ENCODE peak calls at places on chromosomes 12 and 14, in five cellular contexts. O, L, H, J and F are unnamed samples.

GRCh38 chr12:22935501-22935900 is 310.5 kb downstream of the ETNK1 start:
- DNase-seq in O (no peak), L (no peak), H (peak; percentile 37), J (no peak), F (no peak)

GRCh38 chr12:42741771-42742510 is 152.4 kb upstream of the PRICKLE1 start:
- DNase-seq in O (peak; percentile 84), L (no peak), H (no peak), J (no peak), F (no peak)

GRCh38 chr14:81165188-81165587 is 55.6 kb downstream of the GTF2A1 start:
- DNase-seq in O (no peak), L (no peak), H (no peak), J (no peak), F (peak; percentile 58)

GRCh38 chr12:48795550-48796455 is 6.9 kb upstream of the ADCY6 start:
- DNase-seq in O (peak; percentile 40), L (peak; percentile 64), H (peak; percentile 82), J (peak; percentile 85), F (no peak)

GRCh38 chr12:108609535-108610335 is 11.9 kb upstream of the TMEM119 start:
- DNase-seq in O (peak; percentile 84), L (peak; percentile 76), H (no peak), J (peak; percentile 76), F (no peak)

GRCh38 chr12:106301611-106302321 is 767 bp upstream of the TCP11L2 start:
- DNase-seq in O (peak; percentile 46), L (peak; percentile 77), H (peak; percentile 73), J (peak; percentile 44), F (peak; percentile 66)

GRCh38 chr14:23478109-23478698 is 8.7 kb downstream of the NGDN start:
- DNase-seq in O (peak; percentile 40), L (peak; percentile 74), H (peak; percentile 72), J (peak; percentile 74), F (peak; percentile 65)

GRCh38 chr12:27573972-27574371 is 50.0 kb downstream of the PPFIBP1 start:
- DNase-seq in O (peak; percentile 97), L (no peak), H (peak; percentile 36), J (no peak), F (no peak)

DNA sequence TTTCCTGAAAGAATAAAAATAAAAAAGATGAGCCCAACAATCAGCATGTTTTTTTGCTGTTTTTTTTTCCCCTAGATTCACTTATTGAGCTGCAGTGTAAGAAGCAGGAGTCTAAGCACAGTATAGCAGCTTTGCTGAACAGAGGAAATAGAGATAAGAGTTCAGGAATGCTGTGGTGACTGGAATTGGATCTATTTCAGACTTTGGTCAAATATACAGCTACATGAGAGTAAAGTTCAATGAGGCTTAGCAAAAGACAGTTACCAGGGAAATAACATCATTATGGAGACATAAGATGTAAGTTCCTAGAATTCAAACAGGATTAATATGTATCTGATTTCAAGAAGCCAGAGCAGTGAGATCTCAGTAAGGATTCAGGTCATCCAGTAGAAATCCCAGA is 613.0 kb downstream of the RPS29 start:
- DNase-seq in O (peak; percentile 75), L (no peak), H (no peak), J (no peak), F (no peak)
- H3K4me3 ChIP-seq in O (no peak overlapping the region), L (no peak overlapping the region), H (no peak overlapping the region), J (no peak overlapping the region), F (no peak overlapping the region)

DNA sequence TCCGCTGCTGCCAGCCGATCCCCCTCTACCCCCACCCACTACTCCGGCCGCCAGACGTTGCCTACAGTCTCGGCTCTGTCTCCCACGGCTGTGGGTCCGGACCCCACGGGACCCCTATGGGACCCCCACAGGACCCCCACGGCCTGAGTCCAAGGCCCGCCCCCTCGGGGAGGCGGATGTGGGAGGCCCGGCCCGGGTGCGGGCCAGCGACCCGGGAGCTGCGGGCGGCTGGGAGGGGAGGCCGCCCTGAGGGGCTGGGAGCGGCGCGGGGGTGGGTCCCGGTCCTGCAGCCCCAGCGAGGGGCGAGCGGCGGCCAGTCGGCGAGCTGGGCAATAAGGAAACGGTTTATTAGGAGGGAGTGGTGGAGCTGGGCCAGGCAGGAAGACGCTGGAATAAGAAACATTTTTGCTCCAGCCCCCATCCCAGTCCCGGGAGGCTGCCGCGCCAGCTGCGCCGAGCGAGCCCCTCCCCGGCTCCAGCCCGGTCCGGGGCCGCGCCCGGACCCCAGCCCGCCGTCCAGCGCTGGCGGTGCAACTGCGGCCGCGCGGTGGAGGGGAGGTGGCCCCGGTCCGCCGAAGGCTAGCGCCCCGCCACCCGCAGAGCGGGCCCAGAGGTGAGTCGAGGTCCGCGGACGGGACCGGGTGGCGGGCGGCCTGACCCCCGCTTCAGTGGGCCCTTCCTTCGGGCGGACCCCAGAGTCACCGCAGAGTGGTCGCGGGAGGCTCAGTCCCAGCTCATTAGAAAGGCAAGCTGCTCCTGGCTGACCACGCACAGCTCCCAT is at the start of gene ACVRL1:
- DNase-seq in O (no peak), L (no peak), H (no peak), J (no peak), F (no peak)
- H3K4me3 ChIP-seq in O (peak within 1 kb of the TSS; percentile 64), L (no peak within 1 kb of the TSS), H (no peak within 1 kb of the TSS), J (peak within 1 kb of the TSS; percentile 46), F (no peak within 1 kb of the TSS)

GRCh38 chr12:11827096-11827841 is 177.8 kb downstream of the ETV6 start:
- DNase-seq in O (no peak), L (no peak), H (peak; percentile 29), J (no peak), F (no peak)
- H3K4me3 ChIP-seq in O (no peak overlapping the region), L (no peak overlapping the region), H (no peak overlapping the region), J (no peak overlapping the region), F (no peak overlapping the region)

DNA sequence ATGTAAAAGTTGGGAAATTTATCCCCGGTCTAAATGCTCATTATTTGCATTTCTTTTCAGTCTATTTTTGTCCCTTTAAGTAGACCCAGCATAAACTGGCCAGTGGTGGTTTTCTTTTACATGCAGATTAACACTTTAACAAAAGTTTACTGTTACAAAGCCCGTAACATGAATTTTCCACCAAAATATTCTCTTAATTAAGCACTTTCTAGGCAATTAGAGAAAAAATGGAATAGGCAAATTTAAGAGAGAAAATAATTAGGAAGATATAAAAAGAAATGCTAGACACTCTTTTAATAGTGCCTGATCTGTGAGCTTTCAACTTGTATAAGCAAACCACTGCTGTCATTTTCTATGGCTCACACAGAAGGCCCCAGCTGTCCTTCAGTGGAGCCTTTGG is 898.9 kb upstream of the SEL1L start:
- DNase-seq in O (no peak), L (no peak), H (no peak), J (no peak), F (no peak)
- H3K4me3 ChIP-seq in O (no peak overlapping the region), L (no peak overlapping the region), H (no peak overlapping the region), J (no peak overlapping the region), F (no peak overlapping the region)

GRCh38 chr12:110547090-110547489 is 36.0 kb downstream of the PPTC7 start:
- DNase-seq in O (no peak), L (no peak), H (no peak), J (no peak), F (no peak)

GRCh38 chr12:110548678-110549077 is 34.4 kb downstream of the PPTC7 start:
- DNase-seq in O (no peak), L (no peak), H (no peak), J (no peak), F (no peak)

GRCh38 chr12:110543965-110544364 is 39.2 kb downstream of the PPTC7 start:
- DNase-seq in O (no peak), L (no peak), H (no peak), J (no peak), F (no peak)

GRCh38 chr12:110545812-110546211 is 37.3 kb downstream of the PPTC7 start:
- DNase-seq in O (no peak), L (no peak), H (peak; percentile 29), J (no peak), F (no peak)

GRCh38 chr12:110546339-110546738 is 36.8 kb downstream of the PPTC7 start:
- DNase-seq in O (peak; percentile 95), L (no peak), H (peak; percentile 80), J (no peak), F (no peak)
- H3K4me3 ChIP-seq in O (no peak overlapping the region), L (no peak overlapping the region), H (no peak overlapping the region), J (no peak overlapping the region), F (no peak overlapping the region)

GRCh38 chr12:1917172-1918070 is 1.0 kb downstream of the CACNA2D4 start:
- DNase-seq in O (no peak), L (no peak), H (no peak), J (peak; percentile 21), F (no peak)

GRCh38 chr12:1919763-1920162 is 1.3 kb upstream of the CACNA2D4 start:
- DNase-seq in O (no peak), L (no peak), H (no peak), J (no peak), F (no peak)

GRCh38 chr12:1918081-1918874 is at the start of gene CACNA2D4:
- DNase-seq in O (no peak), L (no peak), H (no peak), J (peak; percentile 3), F (no peak)

GRCh38 chr12:1919284-1919683 is 832 bp upstream of the CACNA2D4 start:
- DNase-seq in O (no peak), L (no peak), H (no peak), J (no peak), F (no peak)

GRCh38 chr12:1918875-1919236 is 404 bp upstream of the CACNA2D4 start:
- DNase-seq in O (no peak), L (no peak), H (no peak), J (no peak), F (no peak)
- H3K4me3 ChIP-seq in O (no peak overlapping the region), L (no peak overlapping the region), H (no peak overlapping the region), J (no peak overlapping the region), F (no peak overlapping the region)

GRCh38 chr14:50257728-50258127 is 26.4 kb upstream of the SOS2 start:
- DNase-seq in O (no peak), L (no peak), H (no peak), J (no peak), F (no peak)

GRCh38 chr14:50263321-50263720 is 31.9 kb upstream of the SOS2 start:
- DNase-seq in O (no peak), L (no peak), H (no peak), J (no peak), F (no peak)

GRCh38 chr14:50262865-50263264 is 31.5 kb upstream of the SOS2 start:
- DNase-seq in O (no peak), L (no peak), H (no peak), J (no peak), F (no peak)

GRCh38 chr14:50260072-50260471 is 28.7 kb upstream of the SOS2 start:
- DNase-seq in O (no peak), L (no peak), H (no peak), J (no peak), F (no peak)

GRCh38 chr14:50260511-50260910 is 29.1 kb upstream of the SOS2 start:
- DNase-seq in O (peak; percentile 15), L (peak; percentile 47), H (peak; percentile 36), J (peak; percentile 14), F (peak; percentile 15)
- H3K4me3 ChIP-seq in O (no peak overlapping the region), L (no peak overlapping the region), H (no peak overlapping the region), J (no peak overlapping the region), F (no peak overlapping the region)

GRCh38 chr12:57240069-57240921 is 10.7 kb downstream of the STAC3 start:
- DNase-seq in O (no peak), L (peak; percentile 79), H (peak; percentile 77), J (no peak), F (peak; percentile 76)

GRCh38 chr12:57242691-57243454 is 8.1 kb downstream of the STAC3 start:
- DNase-seq in O (no peak), L (peak; percentile 80), H (peak; percentile 66), J (no peak), F (peak; percentile 67)

GRCh38 chr12:57242329-57242690 is 8.7 kb downstream of the STAC3 start:
- DNase-seq in O (no peak), L (no peak), H (no peak), J (no peak), F (no peak)

GRCh38 chr12:57240926-57241555 is 9.9 kb downstream of the STAC3 start:
- DNase-seq in O (no peak), L (no peak), H (peak; percentile 45), J (no peak), F (no peak)

GRCh38 chr12:57241556-57242310 is 9.3 kb downstream of the STAC3 start:
- DNase-seq in O (no peak), L (no peak), H (no peak), J (no peak), F (no peak)
- H3K4me3 ChIP-seq in O (no peak overlapping the region), L (no peak overlapping the region), H (no peak overlapping the region), J (no peak overlapping the region), F (no peak overlapping the region)